ENCODE peak calls at places on chromosome 1, in eight cellular contexts. V, F, S, A, P, K, I and H are unnamed samples.

GRCh38 chr1:183218039-183218618 is 32.1 kb downstream of the LAMC2 start:
- DNase-seq in S (no peak), A (peak), F (no peak), K (no peak), V (no peak), P (no peak), I (no peak), H (no peak)

GRCh38 chr1:229253170-229253974 is 17.5 kb upstream of the RAB4A start:
- DNase-seq in V (no peak), K (peak), S (no peak), P (peak), A (peak), F (no peak), I (peak), H (no peak)

GRCh38 chr1:24636661-24637357 is 6.3 kb upstream of the SRRM1 start:
- DNase-seq in F (no peak), V (no peak), K (no peak), A (no peak), S (no peak), P (no peak), I (no peak), H (no peak)

GRCh38 chr1:223425550-223425949 is 32.3 kb downstream of the CCDC185 start:
- DNase-seq in F (no peak), V (no peak), S (no peak), P (no peak), K (no peak), A (no peak), I (no peak), H (no peak)

GRCh38 chr1:198888379-198888778 is 249.5 kb downstream of the PTPRC start:
- DNase-seq in I (no peak), S (no peak), P (no peak), K (no peak), V (no peak), A (peak), F (no peak), H (no peak)

GRCh38 chr1:216425577-216425976 is 2.3 kb upstream of the USH2A start:
- DNase-seq in K (no peak), A (no peak), V (no peak), S (no peak), F (no peak), I (no peak), P (no peak), H (no peak)

GRCh38 chr1:84701366-84701765 is 11.1 kb upstream of the SSX2IP start:
- DNase-seq in S (no peak), F (no peak), A (no peak), V (no peak), P (no peak), K (no peak), I (no peak), H (no peak)

GRCh38 chr1:173914366-173914871 is 2.7 kb downstream of the SERPINC1 start:
- DNase-seq in V (no peak), K (peak), P (no peak), S (no peak), A (no peak), F (peak), I (peak), H (no peak)

GRCh38 chr1:115179397-115179835 is 90.1 kb upstream of the TSPAN2 start:
- DNase-seq in F (no peak), I (peak), V (peak), P (peak), K (peak), A (no peak), S (no peak), H (peak)

GRCh38 chr1:9181990-9182783 is 52.4 kb upstream of the H6PD start:
- DNase-seq in I (peak), K (no peak), F (peak), S (no peak), A (peak), P (no peak), V (no peak), H (no peak)

GRCh38 chr1:231236131-231236571 is 4.9 kb upstream of the GNPAT start:
- DNase-seq in V (no peak), A (no peak), F (no peak), K (no peak), I (no peak), P (no peak), S (no peak), H (no peak)

GRCh38 chr1:147475488-147475887 is 65.8 kb upstream of the BCL9 start:
- DNase-seq in P (no peak), F (no peak), V (no peak), S (no peak), I (no peak), K (no peak), A (no peak), H (no peak)

GRCh38 chr1:170700842-170701305 is 36.9 kb downstream of the PRRX1 start:
- DNase-seq in A (no peak), P (no peak), K (no peak), S (no peak), F (no peak), V (no peak), I (no peak), H (no peak)

GRCh38 chr1:5975133-5975880 is 16.9 kb downstream of the NPHP4 start:
- DNase-seq in K (peak), A (peak), S (peak), V (peak), I (peak), F (peak), P (no peak), H (no peak)

GRCh38 chr1:32353886-32354570 is 8.3 kb downstream of the FAM229A start:
- DNase-seq in V (no peak), S (no peak), A (no peak), K (peak), P (no peak), F (no peak), I (no peak), H (no peak)

GRCh38 chr1:17212487-17213121 is 7.7 kb downstream of the PADI1 start:
- DNase-seq in V (peak), S (no peak), F (no peak), A (peak), K (peak), I (no peak), P (no peak), H (peak)

GRCh38 chr1:210980082-210980481 is 153.9 kb downstream of the KCNH1 start:
- DNase-seq in F (no peak), I (no peak), S (no peak), V (no peak), A (no peak), K (no peak), P (no peak), H (no peak)

GRCh38 chr1:197951089-197951488 is 33.9 kb downstream of the LHX9 start:
- DNase-seq in P (no peak), A (no peak), S (no peak), K (no peak), V (no peak), F (no peak), I (no peak), H (no peak)

GRCh38 chr1:26787381-26787705 is 407 bp upstream of the PIGV start:
- DNase-seq in A (no peak), S (no peak), F (no peak), V (no peak), P (peak), I (no peak), K (no peak), H (no peak)

GRCh38 chr1:43930168-43930948 is 3.2 kb upstream of the ARTN start:
- DNase-seq in K (peak), V (no peak), I (peak), S (no peak), P (no peak), F (no peak), A (peak), H (no peak)

GRCh38 chr1:54857741-54858665 is 29.0 kb downstream of the DHCR24 start:
- DNase-seq in F (no peak), I (no peak), V (peak), A (peak), P (peak), S (no peak), K (peak), H (peak)

GRCh38 chr1:223621312-223621734 is 44.2 kb downstream of the CAPN8 start:
- DNase-seq in F (no peak), P (no peak), A (peak), K (peak), S (no peak), V (no peak), I (no peak), H (no peak)

GRCh38 chr1:20931930-20932436 is 144.9 kb upstream of the HP1BP3 start:
- DNase-seq in A (no peak), K (no peak), V (no peak), P (no peak), S (no peak), F (no peak), I (no peak), H (no peak)

GRCh38 chr1:63012339-63012738 is 228.4 kb downstream of the ATG4C start:
- DNase-seq in I (no peak), K (no peak), F (peak), V (no peak), S (no peak), A (no peak), P (no peak), H (no peak)

GRCh38 chr1:7893529-7894180 is 40.8 kb upstream of the UTS2 start:
- DNase-seq in S (no peak), F (no peak), A (no peak), I (no peak), P (peak), V (peak), K (no peak), H (peak)

GRCh38 chr1:166884040-166884642 is 8.1 kb upstream of the TADA1 start:
- DNase-seq in V (no peak), P (no peak), A (no peak), I (peak), F (peak), K (no peak), S (peak), H (no peak)

GRCh38 chr1:101915597-101915996 is 81.1 kb downstream of the OLFM3 start:
- DNase-seq in F (no peak), I (no peak), K (no peak), V (no peak), P (no peak), S (no peak), A (peak), H (no peak)

GRCh38 chr1:89939693-89940438 is 55.0 kb upstream of the ZNF326 start:
- DNase-seq in S (no peak), P (no peak), F (no peak), A (no peak), I (no peak), V (no peak), K (no peak), H (no peak)

GRCh38 chr1:174818951-174819350 is 180.8 kb upstream of the CACYBP start:
- DNase-seq in P (peak), K (no peak), S (no peak), A (no peak), I (no peak), F (no peak), V (no peak), H (peak)

GRCh38 chr1:217372251-217372970 is 258.5 kb downstream of the GPATCH2 start:
- DNase-seq in K (no peak), A (no peak), I (peak), F (no peak), P (no peak), S (no peak), V (no peak), H (no peak)

GRCh38 chr1:245184791-245185190 is 30.0 kb downstream of the KIF26B start:
- DNase-seq in A (no peak), P (no peak), S (no peak), I (no peak), V (no peak), K (no peak), F (no peak), H (no peak)

GRCh38 chr1:206050655-206051235 is 2.2 kb upstream of the RHEX start:
- DNase-seq in S (no peak), F (no peak), I (no peak), K (peak), V (no peak), A (no peak), P (peak), H (no peak)

GRCh38 chr1:25080294-25081209 is 150.5 kb upstream of the RUNX3 start:
- DNase-seq in S (no peak), I (no peak), F (no peak), P (no peak), K (peak), V (no peak), A (no peak), H (no peak)

GRCh38 chr1:111603979-111604378 is 15.6 kb upstream of the RAP1A start:
- DNase-seq in V (no peak), I (peak), F (no peak), S (no peak), A (no peak), K (peak), P (no peak), H (no peak)

GRCh38 chr1:215043405-215043804 is 39.1 kb upstream of the KCNK2 start:
- DNase-seq in A (no peak), V (no peak), S (no peak), I (no peak), K (no peak), F (no peak), P (no peak), H (no peak)

GRCh38 chr1:11334261-11334804 is 61.3 kb downstream of the UBIAD1 start:
- DNase-seq in S (no peak), F (no peak), P (no peak), A (no peak), K (no peak), V (no peak), I (no peak), H (no peak)

GRCh38 chr1:94614168-94614815 is 72.7 kb upstream of the F3 start:
- DNase-seq in K (peak), S (no peak), P (no peak), F (no peak), I (no peak), A (no peak), V (no peak), H (no peak)

GRCh38 chr1:205056188-205056611 is 13.2 kb downstream of the CNTN2 start:
- DNase-seq in A (no peak), K (no peak), F (no peak), V (no peak), S (no peak), I (no peak), P (no peak), H (no peak)

GRCh38 chr1:203267347-203267846 is 37.9 kb upstream of the BTG2 start:
- DNase-seq in I (peak), F (peak), S (peak), A (peak), K (peak), P (peak), V (peak), H (peak)